ENCODE peak calls at places on chromosomes 7 and 10, in ten cellular contexts. H, Z, D, Q, M, N, Y, J, E and I are unnamed samples.

GRCh38 chr10:3208481-3209406 is 36.2 kb upstream of the PITRM1 start:
- DNase-seq in Z (no peak), Q (no peak), E (no peak), M (no peak), J (no peak), Y (no peak), H (no peak), N (no peak), D (no peak), I (no peak)

GRCh38 chr7:101399759-101400158 is 37.1 kb downstream of the COL26A1 start:
- DNase-seq in D (no peak), E (no peak), M (no peak), N (no peak), Z (no peak), Q (no peak), H (no peak), J (no peak), Y (no peak), I (no peak)

GRCh38 chr10:82409671-82410070 is 534.7 kb downstream of the NRG3 start:
- DNase-seq in D (no peak), Z (no peak), Q (no peak), Y (no peak), H (no peak), N (no peak), M (no peak), J (no peak), E (no peak), I (no peak)

GRCh38 chr10:88893611-88894010 is 13.6 kb downstream of the STAMBPL1 start:
- DNase-seq in D (no peak), N (no peak), Q (no peak), H (peak; percentile 40), E (no peak), Z (no peak), Y (no peak), M (no peak), J (no peak), I (peak; percentile 57)

GRCh38 chr10:209357-209756 is 74.1 kb downstream of the ZMYND11 start:
- DNase-seq in Z (no peak), E (no peak), Q (no peak), N (no peak), J (no peak), D (no peak), M (no peak), Y (peak; percentile 7), H (peak; percentile 58), I (no peak)

GRCh38 chr10:83372646-83373045 is 766.7 kb upstream of the GHITM start:
- DNase-seq in Y (no peak), E (no peak), D (no peak), M (no peak), H (no peak), J (no peak), N (no peak), Z (no peak), Q (no peak), I (no peak)

GRCh38 chr7:19116121-19117080 is 1.0 kb downstream of the TWIST1 start:
- DNase-seq in E (peak; percentile 26), M (peak; percentile 78), Q (no peak), Y (no peak), H (peak; percentile 30), J (no peak), N (peak; percentile 25), D (peak; percentile 49), Z (no peak), I (peak; percentile 21)

GRCh38 chr7:156148547-156148946 is 336.3 kb upstream of the SHH start:
- DNase-seq in E (no peak), M (no peak), N (no peak), D (no peak), J (no peak), H (no peak), Z (no peak), Y (no peak), Q (no peak), I (no peak)

GRCh38 chr10:70809011-70809611 is 6.6 kb upstream of the SGPL1 start:
- DNase-seq in D (no peak), E (no peak), J (no peak), Q (no peak), H (no peak), M (no peak), Y (no peak), N (no peak), Z (no peak), I (no peak)

GRCh38 chr7:42930889-42931288 is 1.1 kb downstream of the PSMA2 start:
- DNase-seq in E (no peak), Y (no peak), H (no peak), J (no peak), Z (no peak), N (no peak), D (no peak), M (no peak), Q (no peak), I (no peak)
- H3K4me3 ChIP-seq in E (peak overlapping the region; percentile 90), Y (peak overlapping the region; percentile 93), H (peak overlapping the region; percentile 97), J (peak overlapping the region; percentile 93), Z (no peak overlapping the region), N (peak overlapping the region; percentile 93), D (peak overlapping the region; percentile 95), M (peak overlapping the region; percentile 64), Q (peak overlapping the region; percentile 83), I (no peak overlapping the region)

GRCh38 chr7:159017741-159018140 is 126.9 kb downstream of the VIPR2 start:
- DNase-seq in N (no peak), E (no peak), Z (no peak), J (no peak), D (no peak), Y (no peak), H (no peak), M (no peak), Q (no peak), I (no peak)

GRCh38 chr7:159016591-159016990 is 128.1 kb downstream of the VIPR2 start:
- DNase-seq in M (no peak), H (no peak), Z (no peak), E (no peak), N (no peak), D (no peak), Y (no peak), Q (peak; percentile 22), J (peak; percentile 28), I (no peak)

GRCh38 chr7:159019111-159019510 is 125.6 kb downstream of the VIPR2 start:
- DNase-seq in E (no peak), Q (no peak), D (no peak), H (no peak), M (no peak), N (no peak), J (peak; percentile 30), Z (no peak), Y (no peak), I (no peak)

GRCh38 chr7:159015894-159016410 is 128.7 kb downstream of the VIPR2 start:
- DNase-seq in Q (peak; percentile 10), N (no peak), E (no peak), Z (no peak), M (no peak), Y (no peak), J (no peak), D (no peak), H (no peak), I (no peak)

GRCh38 chr7:159017210-159017609 is 127.5 kb downstream of the VIPR2 start:
- DNase-seq in Y (no peak), Q (no peak), Z (no peak), M (no peak), J (peak; percentile 23), D (no peak), E (no peak), H (no peak), N (no peak), I (no peak)
- H3K4me3 ChIP-seq in Y (no peak overlapping the region), Q (no peak overlapping the region), Z (no peak overlapping the region), M (no peak overlapping the region), J (no peak overlapping the region), D (no peak overlapping the region), E (no peak overlapping the region), H (no peak overlapping the region), N (no peak overlapping the region), I (no peak overlapping the region)

GRCh38 chr7:158829021-158829341 is 328 bp downstream of the ESYT2 start:
- DNase-seq in N (peak; percentile 67), J (peak; percentile 85), Y (no peak), Z (peak; percentile 51), H (peak; percentile 81), M (peak; percentile 46), D (peak; percentile 84), E (peak; percentile 67), Q (no peak), I (peak; percentile 78)

GRCh38 chr7:158827411-158828342 is 1.6 kb downstream of the ESYT2 start:
- DNase-seq in N (no peak), H (peak; percentile 41), Z (no peak), E (no peak), J (no peak), Y (no peak), D (no peak), M (peak; percentile 37), Q (no peak), I (no peak)

GRCh38 chr7:158824028-158824427 is 5.3 kb downstream of the ESYT2 start:
- DNase-seq in D (no peak), H (no peak), Q (no peak), E (no peak), N (no peak), Y (no peak), M (no peak), Z (no peak), J (no peak), I (no peak)

GRCh38 chr7:158828343-158829020 is 827 bp downstream of the ESYT2 start:
- DNase-seq in Q (peak; percentile 85), N (peak; percentile 61), Y (no peak), Z (peak; percentile 44), M (no peak), E (peak; percentile 59), D (peak; percentile 67), J (peak; percentile 76), H (no peak), I (no peak)

GRCh38 chr7:158825628-158826289 is 3.5 kb downstream of the ESYT2 start:
- DNase-seq in H (no peak), N (no peak), D (no peak), M (no peak), Y (no peak), Q (no peak), J (no peak), E (no peak), Z (no peak), I (no peak)
- H3K4me3 ChIP-seq in H (no peak overlapping the region), N (no peak overlapping the region), D (no peak overlapping the region), M (no peak overlapping the region), Y (no peak overlapping the region), Q (no peak overlapping the region), J (no peak overlapping the region), E (no peak overlapping the region), Z (no peak overlapping the region), I (no peak overlapping the region)

GRCh38 chr7:95398155-95398940 is 2.2 kb upstream of the PON3 start:
- DNase-seq in Z (no peak), H (no peak), D (no peak), J (no peak), N (no peak), M (no peak), Q (no peak), Y (no peak), E (no peak), I (no peak)

GRCh38 chr7:95395755-95396135 is 430 bp downstream of the PON3 start:
- DNase-seq in M (no peak), H (no peak), Z (no peak), Y (no peak), E (no peak), Q (no peak), D (no peak), N (no peak), J (no peak), I (no peak)

GRCh38 chr7:95394370-95394769 is 1.8 kb downstream of the PON3 start:
- DNase-seq in Y (no peak), N (no peak), H (no peak), E (no peak), Z (no peak), J (no peak), M (no peak), D (no peak), Q (no peak), I (no peak)

GRCh38 chr7:95396136-95397032 is at the start of gene PON3:
- DNase-seq in Z (peak; percentile 50), Y (peak; percentile 22), H (no peak), M (no peak), D (peak; percentile 47), N (peak; percentile 32), E (peak; percentile 18), J (peak; percentile 50), Q (peak; percentile 61), I (peak; percentile 9)

GRCh38 chr7:95397381-95397780 is 1.2 kb upstream of the PON3 start:
- DNase-seq in Q (no peak), N (no peak), Y (no peak), J (no peak), E (no peak), D (no peak), H (no peak), M (no peak), Z (no peak), I (no peak)
- H3K4me3 ChIP-seq in Q (no peak overlapping the region), N (no peak overlapping the region), Y (no peak overlapping the region), J (no peak overlapping the region), E (peak overlapping the region; percentile 50), D (no peak overlapping the region), H (no peak overlapping the region), M (no peak overlapping the region), Z (peak overlapping the region; percentile 8), I (no peak overlapping the region)